ENCODE peak calls at places on chromosomes 2 and 18, in six cellular contexts. One of them, this sample, is unnamed.

GRCh38 chr2:227706859-227707258 is 11.0 kb downstream of the SLC19A3 start:
- DNase-seq in neuronal stem cell: no peak
- DNase-seq in H1: no peak
- DNase-seq in trophoblast cell: no peak
- DNase-seq in mesendoderm: no peak
- DNase-seq in H9: no peak
- DNase-seq in this sample: no peak

GRCh38 chr2:162782138-162782537 is 56.4 kb downstream of the KCNH7 start:
- DNase-seq in H9: no peak
- DNase-seq in neuronal stem cell: no peak
- DNase-seq in mesendoderm: peak
- DNase-seq in H1: no peak
- DNase-seq in trophoblast cell: no peak
- DNase-seq in this sample: no peak

GRCh38 chr2:152499921-152500320 is 164.9 kb downstream of the FMNL2 start:
- DNase-seq in H9: no peak
- DNase-seq in mesendoderm: no peak
- DNase-seq in trophoblast cell: no peak
- DNase-seq in neuronal stem cell: no peak
- DNase-seq in H1: no peak
- DNase-seq in this sample: peak

GRCh38 chr18:46772396-46772795 is 15.5 kb upstream of the ST8SIA5 start:
- DNase-seq in H9: peak
- DNase-seq in mesendoderm: peak
- DNase-seq in H1: no peak
- DNase-seq in neuronal stem cell: no peak
- DNase-seq in trophoblast cell: no peak
- DNase-seq in this sample: no peak

GRCh38 chr2:20438334-20439192 is 8.3 kb upstream of the RHOB start:
- DNase-seq in neuronal stem cell: no peak
- DNase-seq in trophoblast cell: no peak
- DNase-seq in H1: no peak
- DNase-seq in mesendoderm: no peak
- DNase-seq in H9: no peak
- DNase-seq in this sample: peak

GRCh38 chr2:237299897-237300296 is 114.1 kb downstream of the COL6A3 start:
- DNase-seq in mesendoderm: no peak
- DNase-seq in H9: no peak
- DNase-seq in neuronal stem cell: no peak
- DNase-seq in H1: no peak
- DNase-seq in trophoblast cell: no peak
- DNase-seq in this sample: peak

GRCh38 chr18:8962192-8962772 is 140.2 kb upstream of the NDUFV2 start:
- DNase-seq in H9: no peak
- DNase-seq in neuronal stem cell: no peak
- DNase-seq in trophoblast cell: no peak
- DNase-seq in mesendoderm: no peak
- DNase-seq in H1: no peak
- DNase-seq in this sample: no peak

GRCh38 chr2:213315168-213315876 is 31.1 kb downstream of the SPAG16 start:
- DNase-seq in H1: no peak
- DNase-seq in neuronal stem cell: no peak
- DNase-seq in H9: no peak
- DNase-seq in mesendoderm: no peak
- DNase-seq in trophoblast cell: no peak
- DNase-seq in this sample: no peak

GRCh38 chr2:178674122-178674521 is 133.1 kb downstream of the TTN start:
- DNase-seq in trophoblast cell: no peak
- DNase-seq in H9: no peak
- DNase-seq in H1: no peak
- DNase-seq in mesendoderm: peak
- DNase-seq in neuronal stem cell: no peak
- DNase-seq in this sample: no peak

GRCh38 chr18:48163184-48164095 is 233.0 kb upstream of the SMAD2 start:
- DNase-seq in neuronal stem cell: no peak
- DNase-seq in H1: no peak
- DNase-seq in mesendoderm: no peak
- DNase-seq in H9: no peak
- DNase-seq in trophoblast cell: no peak
- DNase-seq in this sample: no peak

GRCh38 chr2:181393472-181393871 is 63.7 kb upstream of the ITGA4 start:
- DNase-seq in mesendoderm: peak
- DNase-seq in H9: no peak
- DNase-seq in H1: no peak
- DNase-seq in trophoblast cell: no peak
- DNase-seq in neuronal stem cell: no peak
- DNase-seq in this sample: peak

GRCh38 chr2:219642064-219642444 is 14.6 kb downstream of the SLC4A3 start:
- DNase-seq in H9: no peak
- DNase-seq in neuronal stem cell: no peak
- DNase-seq in trophoblast cell: no peak
- DNase-seq in H1: no peak
- DNase-seq in mesendoderm: no peak
- DNase-seq in this sample: no peak

GRCh38 chr18:21272016-21272582 is 30.1 kb downstream of the GREB1L start:
- DNase-seq in mesendoderm: no peak
- DNase-seq in trophoblast cell: no peak
- DNase-seq in H1: no peak
- DNase-seq in neuronal stem cell: no peak
- DNase-seq in H9: no peak
- DNase-seq in this sample: no peak

GRCh38 chr2:128469203-128469602 is 150.5 kb upstream of the HS6ST1 start:
- DNase-seq in H9: peak
- DNase-seq in mesendoderm: peak
- DNase-seq in neuronal stem cell: no peak
- DNase-seq in trophoblast cell: no peak
- DNase-seq in H1: peak
- DNase-seq in this sample: no peak

GRCh38 chr2:225998653-225999052 is 599.1 kb downstream of the NYAP2 start:
- DNase-seq in trophoblast cell: peak
- DNase-seq in H9: no peak
- DNase-seq in mesendoderm: peak
- DNase-seq in H1: no peak
- DNase-seq in neuronal stem cell: no peak
- DNase-seq in this sample: peak

GRCh38 chr2:151518802-151519201 is 109.1 kb downstream of the RIF1 start:
- DNase-seq in H9: no peak
- DNase-seq in mesendoderm: no peak
- DNase-seq in neuronal stem cell: no peak
- DNase-seq in H1: no peak
- DNase-seq in trophoblast cell: no peak
- DNase-seq in this sample: peak

GRCh38 chr2:6930913-6931312 is 13.7 kb downstream of the RNF144A start:
- DNase-seq in mesendoderm: no peak
- DNase-seq in neuronal stem cell: no peak
- DNase-seq in trophoblast cell: no peak
- DNase-seq in H9: no peak
- DNase-seq in H1: peak
- DNase-seq in this sample: no peak

GRCh38 chr2:29114841-29115609 is at the start of gene CLIP4:
- DNase-seq in H9: no peak
- DNase-seq in H1: peak
- DNase-seq in trophoblast cell: no peak
- DNase-seq in neuronal stem cell: no peak
- DNase-seq in mesendoderm: no peak
- DNase-seq in this sample: peak

GRCh38 chr2:172085460-172086159 is at the start of gene DLX1:
- DNase-seq in neuronal stem cell: no peak
- DNase-seq in mesendoderm: no peak
- DNase-seq in trophoblast cell: no peak
- DNase-seq in H9: peak
- DNase-seq in H1: peak
- DNase-seq in this sample: no peak

GRCh38 chr2:172084734-172085459 is 410 bp upstream of the DLX1 start:
- DNase-seq in H1: peak
- DNase-seq in trophoblast cell: peak
- DNase-seq in mesendoderm: peak
- DNase-seq in H9: peak
- DNase-seq in neuronal stem cell: peak
- DNase-seq in this sample: peak

GRCh38 chr2:172087780-172088244 is 2.5 kb downstream of the DLX1 start:
- DNase-seq in mesendoderm: peak
- DNase-seq in H9: peak
- DNase-seq in neuronal stem cell: peak
- DNase-seq in trophoblast cell: no peak
- DNase-seq in H1: peak
- DNase-seq in this sample: no peak

GRCh38 chr2:172087191-172087779 is 2.0 kb downstream of the DLX1 start:
- DNase-seq in H1: no peak
- DNase-seq in mesendoderm: no peak
- DNase-seq in H9: no peak
- DNase-seq in trophoblast cell: no peak
- DNase-seq in neuronal stem cell: no peak
- DNase-seq in this sample: no peak

DNA sequence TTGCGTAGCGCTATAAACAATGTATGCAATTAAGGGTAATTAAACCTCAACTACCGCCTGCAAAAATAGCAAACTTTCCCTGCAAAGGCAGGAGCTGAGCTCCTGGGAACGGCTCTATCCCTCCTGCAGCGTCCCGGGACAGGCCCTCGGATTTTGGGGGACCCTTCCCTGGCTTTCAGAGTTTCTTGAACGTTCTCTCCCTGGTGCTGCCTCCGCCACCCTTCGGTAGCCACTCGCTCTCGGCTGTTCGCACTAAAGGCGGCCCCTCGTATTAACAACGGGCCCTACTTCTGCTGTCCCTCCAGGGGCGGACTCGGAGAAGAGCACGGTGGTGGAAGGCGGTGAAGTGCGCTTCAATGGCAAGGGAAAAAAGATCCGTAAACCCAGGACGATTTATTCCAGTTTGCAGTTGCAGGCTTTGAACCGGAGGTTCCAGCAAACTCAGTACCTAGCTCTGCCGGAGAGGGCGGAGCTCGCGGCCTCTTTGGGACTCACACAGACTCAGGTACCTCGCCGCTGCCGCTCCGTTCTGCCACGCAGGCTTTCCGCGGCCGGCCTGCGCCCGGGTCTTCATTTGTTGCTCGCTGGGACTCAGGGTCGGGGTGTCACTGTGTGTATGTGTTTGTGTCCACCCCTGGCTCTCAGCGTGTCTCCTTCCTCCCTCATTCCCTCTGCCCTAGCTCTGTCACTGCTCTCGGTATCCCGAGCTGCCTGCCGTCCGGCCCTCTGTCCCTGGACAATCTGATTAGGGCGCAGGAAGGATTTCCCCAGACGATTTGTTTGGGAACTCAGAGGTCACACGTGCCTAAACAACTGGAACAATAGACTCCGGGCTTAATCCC is 1.3 kb downstream of the DLX1 start:
- DNase-seq in trophoblast cell: no peak
- DNase-seq in mesendoderm: peak
- DNase-seq in neuronal stem cell: peak
- DNase-seq in H9: peak
- DNase-seq in H1: peak
- DNase-seq in this sample: no peak
- H3K23ac ChIP-seq in trophoblast cell: no peak
- H3K23ac ChIP-seq in mesendoderm: no peak
- H3K23ac ChIP-seq in neuronal stem cell: no peak
- H3K23ac ChIP-seq in H9: no peak
- H3K23ac ChIP-seq in H1: no peak
- H3K23ac ChIP-seq in this sample: peak

GRCh38 chr2:222040333-222040732 is 258.5 kb downstream of the PAX3 start:
- DNase-seq in neuronal stem cell: no peak
- DNase-seq in trophoblast cell: no peak
- DNase-seq in H1: no peak
- DNase-seq in mesendoderm: no peak
- DNase-seq in H9: no peak
- DNase-seq in this sample: no peak

GRCh38 chr2:222038086-222038802 is 260.6 kb downstream of the PAX3 start:
- DNase-seq in mesendoderm: peak
- DNase-seq in H9: no peak
- DNase-seq in trophoblast cell: no peak
- DNase-seq in H1: no peak
- DNase-seq in neuronal stem cell: no peak
- DNase-seq in this sample: peak

GRCh38 chr2:222039821-222040220 is 259.0 kb downstream of the PAX3 start:
- DNase-seq in trophoblast cell: no peak
- DNase-seq in neuronal stem cell: no peak
- DNase-seq in H1: no peak
- DNase-seq in H9: no peak
- DNase-seq in mesendoderm: no peak
- DNase-seq in this sample: no peak

GRCh38 chr2:222042666-222043065 is 256.1 kb downstream of the PAX3 start:
- DNase-seq in mesendoderm: no peak
- DNase-seq in neuronal stem cell: no peak
- DNase-seq in trophoblast cell: no peak
- DNase-seq in H9: no peak
- DNase-seq in H1: no peak
- DNase-seq in this sample: no peak

GRCh38 chr2:222043897-222044296 is 254.9 kb downstream of the PAX3 start:
- DNase-seq in trophoblast cell: peak
- DNase-seq in H9: no peak
- DNase-seq in H1: no peak
- DNase-seq in neuronal stem cell: no peak
- DNase-seq in mesendoderm: no peak
- DNase-seq in this sample: no peak
- H3K23ac ChIP-seq in trophoblast cell: no peak
- H3K23ac ChIP-seq in H9: no peak
- H3K23ac ChIP-seq in H1: no peak
- H3K23ac ChIP-seq in neuronal stem cell: no peak
- H3K23ac ChIP-seq in mesendoderm: no peak
- H3K23ac ChIP-seq in this sample: no peak

DNA sequence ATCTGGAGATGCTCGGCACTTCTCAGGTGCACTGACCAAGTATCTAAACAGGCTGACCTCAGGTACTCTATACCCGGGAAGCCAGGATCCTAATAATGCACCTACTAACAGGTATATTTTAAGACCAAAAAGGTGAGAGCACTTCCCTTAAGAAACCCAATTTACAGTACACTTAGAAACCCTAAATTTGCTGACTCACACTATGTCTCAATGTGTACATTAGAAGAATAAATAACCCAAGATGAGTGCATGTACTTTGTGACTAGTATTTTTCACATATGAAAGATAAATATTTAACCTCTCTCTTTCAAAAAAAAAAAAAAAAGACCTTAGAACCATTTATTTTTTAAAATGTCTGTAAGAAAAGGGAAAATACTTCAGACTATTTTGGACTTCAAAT is 118.8 kb downstream of the ZNF516 start:
- DNase-seq in mesendoderm: no peak
- DNase-seq in H9: no peak
- DNase-seq in H1: no peak
- DNase-seq in trophoblast cell: no peak
- DNase-seq in neuronal stem cell: no peak
- DNase-seq in this sample: peak
- H3K23ac ChIP-seq in mesendoderm: no peak
- H3K23ac ChIP-seq in H9: no peak
- H3K23ac ChIP-seq in H1: no peak
- H3K23ac ChIP-seq in trophoblast cell: no peak
- H3K23ac ChIP-seq in neuronal stem cell: no peak
- H3K23ac ChIP-seq in this sample: no peak

DNA sequence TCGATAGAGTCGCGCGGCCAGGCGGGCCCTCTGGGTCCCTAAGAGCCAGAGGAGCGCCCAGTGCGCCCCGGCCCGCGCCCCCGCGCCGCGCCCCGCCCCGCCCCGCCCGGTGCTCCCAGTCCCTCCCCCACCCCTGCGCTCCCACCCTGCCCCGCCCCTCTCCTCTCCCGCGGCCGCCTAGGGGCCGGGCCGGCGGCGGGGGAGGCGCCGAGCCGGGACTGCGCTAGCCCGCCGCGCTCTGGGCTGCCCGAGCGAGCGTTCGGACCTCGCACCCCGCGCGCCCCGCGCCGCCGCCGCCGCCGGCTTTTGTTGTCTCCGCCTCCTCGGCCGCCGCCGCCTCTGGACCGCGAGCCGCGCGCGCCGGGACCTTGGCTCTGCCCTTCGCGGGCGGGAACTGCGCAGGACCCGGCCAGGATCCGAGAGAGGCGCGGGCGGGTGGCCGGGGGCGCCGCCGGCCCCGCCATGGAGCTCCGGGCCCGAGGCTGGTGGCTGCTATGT is at the start of gene GPC1:
- DNase-seq in mesendoderm: peak
- DNase-seq in trophoblast cell: peak
- DNase-seq in H9: peak
- DNase-seq in neuronal stem cell: peak
- DNase-seq in H1: peak
- DNase-seq in this sample: peak
- H3K23ac ChIP-seq in mesendoderm: peak
- H3K23ac ChIP-seq in trophoblast cell: no peak
- H3K23ac ChIP-seq in H9: no peak
- H3K23ac ChIP-seq in neuronal stem cell: peak
- H3K23ac ChIP-seq in H1: no peak
- H3K23ac ChIP-seq in this sample: peak

This sample was measured in IMR-90.